ENCODE peak calls at places on chromosomes 2 and 18, in six cellular contexts. V is Caco-2; P is lower lobe of right lung; C is CD8-positive, alpha-beta T cell; D is transverse colon; X is OCI-LY7. T is an unnamed sample. For H3K36me3 and H3K9me3, the result is how much of the 10 kb centered on the place peaks cover.

GRCh38 chr2:130824492-130825061 is 12.1 kb upstream of the ARHGEF4 start:
- DNase-seq in V (no peak), P (no peak), C (peak), X (no peak), D (no peak), T (peak)

GRCh38 chr2:171741189-171741588 is 53.9 kb downstream of the DYNC1I2 start:
- DNase-seq in V (no peak), C (no peak), D (no peak), X (peak), P (no peak), T (no peak)

GRCh38 chr2:237072067-237072931 is 13.4 kb upstream of the COPS8 start:
- DNase-seq in V (peak), C (peak), P (peak), X (peak), D (peak), T (no peak)

GRCh38 chr2:122670932-122671331 is 915.5 kb downstream of the TSN start:
- DNase-seq in X (no peak), V (no peak), D (no peak), C (no peak), P (no peak), T (no peak)

GRCh38 chr2:96655491-96655973 is 13.0 kb downstream of the FER1L5 start:
- DNase-seq in D (no peak), X (no peak), P (no peak), V (peak), C (no peak), T (no peak)

GRCh38 chr18:38052879-38053590 is 487.4 kb upstream of the CELF4 start:
- DNase-seq in X (no peak), D (no peak), V (no peak), C (no peak), P (no peak), T (no peak)

GRCh38 chr2:33215299-33215698 is 261.1 kb upstream of the RASGRP3 start:
- DNase-seq in C (no peak), D (no peak), V (no peak), P (no peak), X (no peak), T (no peak)

GRCh38 chr18:34159691-34160185 is 65.0 kb downstream of the NOL4 start:
- DNase-seq in C (no peak), V (no peak), P (no peak), D (no peak), X (no peak), T (no peak)

GRCh38 chr2:28751956-28752607 is 452 bp downstream of the PPP1CB start:
- DNase-seq in V (peak), X (peak), D (no peak), C (peak), P (no peak), T (no peak)

GRCh38 chr2:49948744-49949143 is 794.4 kb upstream of the FSHR start:
- DNase-seq in C (no peak), V (no peak), D (no peak), P (no peak), X (no peak), T (no peak)

GRCh38 chr2:220736778-220737177 is 835.3 kb downstream of the EPHA4 start:
- DNase-seq in P (no peak), X (peak), D (no peak), V (no peak), C (no peak), T (no peak)

GRCh38 chr2:222038086-222038802 is 260.6 kb downstream of the PAX3 start:
- DNase-seq in V (no peak), P (no peak), X (no peak), D (no peak), C (no peak), T (no peak)

GRCh38 chr18:44840053-44840826 is 159.6 kb downstream of the SETBP1 start:
- DNase-seq in D (no peak), V (no peak), X (no peak), P (no peak), C (no peak), T (no peak)

GRCh38 chr2:159131882-159132281 is 154.6 kb downstream of the WDSUB1 start:
- DNase-seq in V (no peak), D (no peak), P (no peak), C (no peak), X (no peak), T (no peak)

GRCh38 chr2:39642054-39642742 is 23.5 kb upstream of the TMEM178A start:
- DNase-seq in X (no peak), P (no peak), V (no peak), C (no peak), D (no peak), T (no peak)

GRCh38 chr2:41899189-41899588 is 148.6 kb upstream of the PKDCC start:
- DNase-seq in D (no peak), P (no peak), V (no peak), X (no peak), C (no peak), T (no peak)

GRCh38 chr2:647003-647560 is 30.1 kb downstream of the TMEM18 start:
- DNase-seq in V (no peak), D (no peak), X (no peak), C (no peak), P (no peak), T (no peak)

GRCh38 chr18:58091099-58091611 is 47.1 kb downstream of the NEDD4L start:
- DNase-seq in V (no peak), X (peak), C (no peak), D (peak), P (no peak), T (no peak)

GRCh38 chr2:187527262-187527661 is 27.0 kb downstream of the TFPI start:
- DNase-seq in V (no peak), X (no peak), P (no peak), C (no peak), D (no peak), T (no peak)

GRCh38 chr2:219111375-219112069 is 49.1 kb downstream of the NHEJ1 start:
- DNase-seq in P (no peak), C (no peak), V (peak), X (no peak), D (peak), T (no peak)

GRCh38 chr2:174465327-174465726 is 21.5 kb downstream of the GPR155 start:
- DNase-seq in D (no peak), V (peak), P (no peak), C (no peak), X (no peak), T (no peak)

GRCh38 chr18:3948958-3949357 is 499.0 kb downstream of the TGIF1 start:
- DNase-seq in X (no peak), P (no peak), D (no peak), V (no peak), C (no peak), T (no peak)

GRCh38 chr18:78998350-78999055 is 18.9 kb downstream of the SALL3 start:
- DNase-seq in P (no peak), D (no peak), V (no peak), X (no peak), C (no peak), T (no peak)

GRCh38 chr18:78994531-78994930 is 14.9 kb downstream of the SALL3 start:
- DNase-seq in C (no peak), D (no peak), P (no peak), X (no peak), V (no peak), T (peak)

GRCh38 chr18:78995740-78996395 is 16.2 kb downstream of the SALL3 start:
- DNase-seq in X (no peak), C (no peak), P (no peak), D (no peak), V (no peak), T (no peak)

GRCh38 chr18:78994977-78995582 is 15.5 kb downstream of the SALL3 start:
- DNase-seq in D (no peak), C (peak), V (no peak), P (no peak), X (no peak), T (no peak)

GRCh38 chr18:78996741-78997490 is 17.3 kb downstream of the SALL3 start:
- DNase-seq in P (no peak), D (no peak), X (no peak), C (peak), V (no peak), T (no peak)
- H3K36me3 ChIP-seq in P (under half), D (under half), X (under half), C (under half), V (under half), T (under half)

GRCh38 chr2:240579771-240580614 is 6.5 kb upstream of the CAPN10 start:
- DNase-seq in D (peak), X (peak), V (no peak), P (peak), C (peak), T (no peak)
- TF ChIP-seq CTCF in D (peak), X (peak), V (no peak), P (peak), C (peak), T (peak)

DNA sequence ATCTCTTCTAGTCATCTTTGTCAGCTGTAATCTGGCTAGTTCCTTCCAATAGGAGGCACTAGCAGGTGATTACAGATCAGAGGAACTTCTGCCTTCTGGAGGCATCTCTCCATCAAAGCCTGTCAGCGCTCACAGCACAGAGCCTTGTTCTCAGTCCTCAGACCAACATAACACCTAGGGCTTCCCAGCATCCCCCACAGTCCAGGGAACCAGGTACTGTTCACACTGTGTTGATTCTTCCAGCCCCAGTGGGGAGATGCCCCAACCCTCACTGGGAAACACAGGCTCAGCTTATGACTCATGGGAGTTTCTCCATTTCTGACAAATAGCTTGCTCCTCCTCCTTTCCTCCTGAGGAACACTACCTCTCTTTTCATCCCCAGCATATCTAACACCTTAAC is 601.7 kb downstream of the CBLN2 start:
- DNase-seq in C (no peak), P (no peak), D (no peak), X (no peak), V (no peak), T (no peak)
- H3K9me3 ChIP-seq in C (under half), P (under half), D (under half), X (under half), V (under half), T (under half)

GRCh38 chr2:233436691-233437438 is 82.6 kb downstream of the DGKD start:
- DNase-seq in V (no peak), D (peak), P (no peak), X (no peak), C (no peak), T (no peak)
- H3K36me3 ChIP-seq in V (under half), D (under half), P (half or more), X (half or more), C (half or more), T (under half)

GRCh38 chr2:216548901-216549321 is 50.3 kb downstream of the RPL37A start:
- DNase-seq in C (no peak), X (no peak), D (no peak), V (no peak), P (no peak), T (no peak)

GRCh38 chr2:216540920-216541319 is 42.3 kb downstream of the RPL37A start:
- DNase-seq in C (no peak), P (no peak), D (no peak), X (no peak), V (no peak), T (no peak)

GRCh38 chr2:216546646-216547403 is 48.2 kb downstream of the RPL37A start:
- DNase-seq in X (no peak), P (no peak), D (no peak), C (no peak), V (no peak), T (no peak)

GRCh38 chr2:216546231-216546630 is 47.6 kb downstream of the RPL37A start:
- DNase-seq in P (no peak), C (no peak), V (no peak), X (no peak), D (no peak), T (no peak)

GRCh38 chr2:216545359-216545758 is 46.7 kb downstream of the RPL37A start:
- DNase-seq in V (no peak), P (no peak), X (no peak), C (no peak), D (no peak), T (no peak)
- TF ChIP-seq CTCF in V (no peak), P (no peak), X (no peak), C (no peak), D (no peak), T (no peak)

DNA sequence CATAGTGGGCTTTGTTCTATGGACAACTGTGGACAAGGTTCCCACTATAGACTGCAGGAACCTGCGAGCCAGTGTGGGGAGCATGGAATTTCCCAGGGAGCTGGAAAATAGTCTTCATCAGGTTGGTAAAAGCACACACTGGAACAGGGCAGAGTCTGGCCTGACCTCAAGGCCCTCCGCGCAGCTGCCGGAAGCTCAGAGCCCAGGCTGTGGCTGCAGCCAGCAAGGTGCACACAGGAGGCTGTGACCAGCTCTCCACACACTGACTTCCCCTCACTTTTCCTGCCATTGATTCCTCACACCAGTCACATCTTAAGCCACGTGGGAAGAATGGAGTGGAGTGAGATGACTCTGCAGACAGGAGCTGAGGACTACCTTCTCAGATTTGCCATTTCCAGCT is 19.1 kb downstream of the MAL start:
- DNase-seq in X (no peak), P (no peak), D (no peak), C (no peak), V (no peak), T (no peak)
- H3K9me3 ChIP-seq in X (under half), P (under half), D (under half), C (under half), V (under half), T (under half)

GRCh38 chr2:217799553-217800432 is 203.0 kb downstream of the TNS1 start:
- DNase-seq in D (no peak), X (no peak), V (no peak), C (peak), P (no peak), T (no peak)
- H3K36me3 ChIP-seq in D (under half), X (under half), V (under half), C (under half), P (half or more), T (under half)

GRCh38 chr2:190679391-190679790 is 30.5 kb downstream of the NAB1 start:
- DNase-seq in V (no peak), P (no peak), D (no peak), C (no peak), X (no peak), T (no peak)

GRCh38 chr2:190677255-190677654 is 28.4 kb downstream of the NAB1 start:
- DNase-seq in D (no peak), V (no peak), X (no peak), P (no peak), C (no peak), T (no peak)

GRCh38 chr2:190678444-190679162 is 29.7 kb downstream of the NAB1 start:
- DNase-seq in V (no peak), C (no peak), X (no peak), D (no peak), P (no peak), T (no peak)

GRCh38 chr2:190670182-190670946 is 21.5 kb downstream of the NAB1 start:
- DNase-seq in C (no peak), D (no peak), X (no peak), V (no peak), P (no peak), T (no peak)

GRCh38 chr2:190674966-190675650 is 26.2 kb downstream of the NAB1 start:
- DNase-seq in D (no peak), C (no peak), P (no peak), X (no peak), V (no peak), T (no peak)
- TF ChIP-seq CTCF in D (no peak), C (no peak), P (no peak), X (no peak), V (no peak), T (no peak)

T was measured in RWPE2.